ENCODE peak calls at places on chromosomes 1 and 21, in six cellular contexts. E is mucosa of descending colon, M is cardiac muscle cell, F is heart right ventricle, K is Calu3, J is progenitor cell of endocrine pancreas. D is an unnamed sample.

GRCh38 chr1:232868793-232869491 is 63.7 kb downstream of the MAP10 start:
- DNase-seq in E (peak; percentile 13), M (peak; percentile 92), F (no peak), K (peak; percentile 6), J (no peak), D (peak; percentile 96)

GRCh38 chr21:37636152-37636860 is 269.7 kb downstream of the DYRK1A start:
- DNase-seq in E (no peak), M (peak; percentile 37), F (no peak), K (peak; percentile 30), J (no peak), D (peak; percentile 65)

GRCh38 chr1:232684331-232685105 is 54.6 kb upstream of the SIPA1L2 start:
- DNase-seq in E (no peak), M (no peak), F (no peak), K (no peak), J (no peak), D (peak; percentile 60)

GRCh38 chr1:186474208-186474607 is 13.3 kb upstream of the PDC start:
- DNase-seq in E (no peak), M (peak; percentile 70), F (no peak), K (no peak), J (no peak), D (peak; percentile 92)

GRCh38 chr1:209873067-209873810 is 45.5 kb downstream of the UTP25 start:
- DNase-seq in E (no peak), M (peak; percentile 54), F (no peak), K (no peak), J (no peak), D (peak; percentile 93)

GRCh38 chr1:167439301-167439988 is 78.9 kb downstream of the CD247 start:
- DNase-seq in E (peak; percentile 47), M (peak; percentile 44), F (peak; percentile 43), K (peak; percentile 64), J (peak; percentile 30), D (peak; percentile 41)

GRCh38 chr1:180415985-180416633 is 86.3 kb downstream of the ACBD6 start:
- DNase-seq in E (no peak), M (peak; percentile 68), F (no peak), K (no peak), J (no peak), D (peak; percentile 68)

GRCh38 chr1:10836726-10837125 is 40.3 kb upstream of the CASZ1 start:
- DNase-seq in E (no peak), M (no peak), F (no peak), K (no peak), J (no peak), D (no peak)

GRCh38 chr1:165793951-165794350 is 25.3 kb upstream of the TMCO1 start:
- DNase-seq in E (no peak), M (no peak), F (no peak), K (no peak), J (no peak), D (peak; percentile 19)

GRCh38 chr1:118984086-118984989 is 3.8 kb downstream of the TBX15 start:
- DNase-seq in E (peak; percentile 31), M (peak; percentile 34), F (peak; percentile 21), K (no peak), J (no peak), D (peak; percentile 82)

GRCh38 chr1:29211086-29212030 is 19.4 kb downstream of the MECR start:
- DNase-seq in E (no peak), M (peak; percentile 30), F (no peak), K (no peak), J (no peak), D (no peak)

GRCh38 chr1:39183503-39184353 is 20.8 kb upstream of the MACF1 start:
- DNase-seq in E (peak; percentile 75), M (peak; percentile 67), F (no peak), K (peak; percentile 89), J (no peak), D (peak; percentile 76)

GRCh38 chr1:205365945-205366463 is 9.3 kb upstream of the KLHDC8A start:
- DNase-seq in E (peak; percentile 69), M (peak; percentile 69), F (no peak), K (no peak), J (no peak), D (no peak)

GRCh38 chr1:171141336-171142051 is 43.6 kb upstream of the FMO2 start:
- DNase-seq in E (no peak), M (peak; percentile 100), F (peak; percentile 21), K (no peak), J (no peak), D (peak; percentile 98)

GRCh38 chr1:22816063-22816775 is 105.6 kb downstream of the EPHB2 start:
- DNase-seq in E (no peak), M (no peak), F (no peak), K (no peak), J (no peak), D (no peak)

GRCh38 chr1:181181792-181182585 is 93.5 kb downstream of the IER5 start:
- DNase-seq in E (no peak), M (no peak), F (no peak), K (no peak), J (no peak), D (no peak)

GRCh38 chr1:91091812-91092211 is 70.0 kb upstream of the ZNF644 start:
- DNase-seq in E (peak; percentile 20), M (no peak), F (no peak), K (peak; percentile 68), J (no peak), D (no peak)

GRCh38 chr1:33014464-33015170 is 22.1 kb downstream of the AK2 start:
- DNase-seq in E (no peak), M (no peak), F (no peak), K (no peak), J (no peak), D (no peak)

GRCh38 chr1:202275061-202275770 is 66.5 kb downstream of the UBE2T start:
- DNase-seq in E (no peak), M (no peak), F (no peak), K (no peak), J (no peak), D (no peak)

GRCh38 chr1:156419863-156420208 is 50.8 kb downstream of the RHBG start:
- DNase-seq in E (no peak), M (no peak), F (no peak), K (no peak), J (no peak), D (no peak)

GRCh38 chr21:29465528-29465927 is 166.8 kb downstream of the BACH1 start:
- DNase-seq in E (no peak), M (no peak), F (no peak), K (no peak), J (no peak), D (peak; percentile 14)

D was measured in choroid plexus epithelial cell.